ENCODE peak calls at places on chromosomes 3 and 15, in nine cellular contexts. One of them, this sample, is unnamed. For H3K9me3, the result is how much of the 10 kb centered on the place peaks cover.

GRCh38 chr3:140128217-140129137 is 193.5 kb downstream of the CLSTN2 start:
- DNase-seq in psoas muscle: peak
- DNase-seq in AG04450: no peak
- DNase-seq in hepatocyte: peak
- DNase-seq in HCT116: peak
- DNase-seq in Peyer's patch: peak
- DNase-seq in cardiac muscle cell: peak
- DNase-seq in testis: peak
- DNase-seq in transverse colon: peak
- DNase-seq in this sample: peak

GRCh38 chr15:56817266-56817665 is 84.0 kb upstream of the ZNF280D start:
- DNase-seq in hepatocyte: no peak
- DNase-seq in AG04450: no peak
- DNase-seq in HCT116: no peak
- DNase-seq in psoas muscle: no peak
- DNase-seq in testis: no peak
- DNase-seq in cardiac muscle cell: peak
- DNase-seq in Peyer's patch: no peak
- DNase-seq in transverse colon: no peak
- DNase-seq in this sample: no peak

GRCh38 chr3:169390310-169390731 is 273.2 kb downstream of the MECOM start:
- DNase-seq in AG04450: no peak
- DNase-seq in HCT116: no peak
- DNase-seq in Peyer's patch: peak
- DNase-seq in transverse colon: peak
- DNase-seq in testis: no peak
- DNase-seq in psoas muscle: no peak
- DNase-seq in hepatocyte: peak
- DNase-seq in cardiac muscle cell: peak
- DNase-seq in this sample: no peak

GRCh38 chr3:29185706-29186105 is 95.2 kb upstream of the RBMS3 start:
- DNase-seq in cardiac muscle cell: peak
- DNase-seq in transverse colon: no peak
- DNase-seq in HCT116: no peak
- DNase-seq in Peyer's patch: no peak
- DNase-seq in psoas muscle: no peak
- DNase-seq in AG04450: no peak
- DNase-seq in testis: no peak
- DNase-seq in hepatocyte: no peak
- DNase-seq in this sample: no peak

GRCh38 chr15:29064731-29065130 is 179.0 kb downstream of the APBA2 start:
- DNase-seq in transverse colon: no peak
- DNase-seq in psoas muscle: no peak
- DNase-seq in testis: no peak
- DNase-seq in Peyer's patch: no peak
- DNase-seq in cardiac muscle cell: no peak
- DNase-seq in AG04450: no peak
- DNase-seq in HCT116: no peak
- DNase-seq in hepatocyte: no peak
- DNase-seq in this sample: no peak

GRCh38 chr3:55471084-55471483 is 16.0 kb downstream of the WNT5A start:
- DNase-seq in HCT116: no peak
- DNase-seq in transverse colon: no peak
- DNase-seq in AG04450: no peak
- DNase-seq in cardiac muscle cell: no peak
- DNase-seq in hepatocyte: no peak
- DNase-seq in psoas muscle: no peak
- DNase-seq in Peyer's patch: no peak
- DNase-seq in testis: no peak
- DNase-seq in this sample: no peak

GRCh38 chr3:43177092-43177491 is 71.2 kb upstream of the POMGNT2 start:
- DNase-seq in hepatocyte: no peak
- DNase-seq in transverse colon: no peak
- DNase-seq in testis: no peak
- DNase-seq in HCT116: no peak
- DNase-seq in psoas muscle: no peak
- DNase-seq in cardiac muscle cell: no peak
- DNase-seq in Peyer's patch: no peak
- DNase-seq in AG04450: no peak
- DNase-seq in this sample: no peak

GRCh38 chr3:197896421-197896820 is 53.6 kb upstream of the RPL35A start:
- DNase-seq in cardiac muscle cell: no peak
- DNase-seq in Peyer's patch: no peak
- DNase-seq in transverse colon: no peak
- DNase-seq in HCT116: no peak
- DNase-seq in psoas muscle: no peak
- DNase-seq in testis: no peak
- DNase-seq in hepatocyte: no peak
- DNase-seq in AG04450: no peak
- DNase-seq in this sample: no peak

GRCh38 chr15:85690546-85691226 is 104.0 kb downstream of the KLHL25 start:
- DNase-seq in Peyer's patch: no peak
- DNase-seq in HCT116: no peak
- DNase-seq in hepatocyte: no peak
- DNase-seq in testis: no peak
- DNase-seq in cardiac muscle cell: no peak
- DNase-seq in transverse colon: no peak
- DNase-seq in AG04450: no peak
- DNase-seq in psoas muscle: no peak
- DNase-seq in this sample: no peak

GRCh38 chr3:37689645-37690356 is 171.9 kb upstream of the CTDSPL start:
- DNase-seq in transverse colon: no peak
- DNase-seq in hepatocyte: no peak
- DNase-seq in psoas muscle: no peak
- DNase-seq in AG04450: no peak
- DNase-seq in HCT116: no peak
- DNase-seq in cardiac muscle cell: no peak
- DNase-seq in testis: no peak
- DNase-seq in Peyer's patch: no peak
- DNase-seq in this sample: no peak

GRCh38 chr3:133058831-133059230 is 20.6 kb downstream of the TMEM108 start:
- DNase-seq in Peyer's patch: no peak
- DNase-seq in cardiac muscle cell: no peak
- DNase-seq in psoas muscle: no peak
- DNase-seq in hepatocyte: no peak
- DNase-seq in transverse colon: no peak
- DNase-seq in HCT116: no peak
- DNase-seq in testis: no peak
- DNase-seq in AG04450: no peak
- DNase-seq in this sample: no peak

GRCh38 chr3:12984023-12984823 is 89.0 kb downstream of the IQSEC1 start:
- DNase-seq in psoas muscle: peak
- DNase-seq in testis: peak
- DNase-seq in AG04450: no peak
- DNase-seq in hepatocyte: peak
- DNase-seq in Peyer's patch: peak
- DNase-seq in transverse colon: peak
- DNase-seq in cardiac muscle cell: peak
- DNase-seq in HCT116: peak
- DNase-seq in this sample: peak

GRCh38 chr3:50010959-50011358 is 71.0 kb downstream of the RBM6 start:
- DNase-seq in HCT116: no peak
- DNase-seq in hepatocyte: no peak
- DNase-seq in cardiac muscle cell: no peak
- DNase-seq in transverse colon: no peak
- DNase-seq in psoas muscle: no peak
- DNase-seq in Peyer's patch: no peak
- DNase-seq in AG04450: no peak
- DNase-seq in testis: no peak
- DNase-seq in this sample: no peak

GRCh38 chr3:64974401-64974800 is 286.6 kb upstream of the ADAMTS9 start:
- DNase-seq in testis: no peak
- DNase-seq in cardiac muscle cell: no peak
- DNase-seq in AG04450: no peak
- DNase-seq in Peyer's patch: no peak
- DNase-seq in transverse colon: no peak
- DNase-seq in hepatocyte: no peak
- DNase-seq in HCT116: no peak
- DNase-seq in psoas muscle: no peak
- DNase-seq in this sample: no peak

GRCh38 chr15:92970656-92971055 is 70.5 kb downstream of the CHD2 start:
- DNase-seq in transverse colon: no peak
- DNase-seq in cardiac muscle cell: no peak
- DNase-seq in Peyer's patch: no peak
- DNase-seq in psoas muscle: no peak
- DNase-seq in hepatocyte: no peak
- DNase-seq in AG04450: no peak
- DNase-seq in HCT116: no peak
- DNase-seq in testis: no peak
- DNase-seq in this sample: no peak

GRCh38 chr3:86388848-86389247 is 602.1 kb downstream of the VGLL3 start:
- DNase-seq in psoas muscle: no peak
- DNase-seq in transverse colon: no peak
- DNase-seq in AG04450: no peak
- DNase-seq in hepatocyte: no peak
- DNase-seq in HCT116: no peak
- DNase-seq in cardiac muscle cell: no peak
- DNase-seq in Peyer's patch: no peak
- DNase-seq in testis: no peak
- DNase-seq in this sample: peak

GRCh38 chr3:194395767-194396527 is 3.1 kb downstream of the GP5 start:
- DNase-seq in testis: peak
- DNase-seq in cardiac muscle cell: peak
- DNase-seq in AG04450: no peak
- DNase-seq in transverse colon: peak
- DNase-seq in HCT116: no peak
- DNase-seq in Peyer's patch: peak
- DNase-seq in hepatocyte: peak
- DNase-seq in psoas muscle: peak
- DNase-seq in this sample: no peak

GRCh38 chr15:29233566-29233965 is 36.1 kb downstream of the NSMCE3 start:
- DNase-seq in AG04450: no peak
- DNase-seq in HCT116: no peak
- DNase-seq in cardiac muscle cell: no peak
- DNase-seq in psoas muscle: no peak
- DNase-seq in Peyer's patch: no peak
- DNase-seq in testis: no peak
- DNase-seq in transverse colon: no peak
- DNase-seq in hepatocyte: no peak
- DNase-seq in this sample: no peak

GRCh38 chr15:80404719-80405553 is 754 bp downstream of the ARNT2 start:
- DNase-seq in cardiac muscle cell: peak
- DNase-seq in AG04450: no peak
- DNase-seq in hepatocyte: peak
- DNase-seq in psoas muscle: peak
- DNase-seq in transverse colon: no peak
- DNase-seq in testis: peak
- DNase-seq in Peyer's patch: no peak
- DNase-seq in HCT116: no peak
- DNase-seq in this sample: peak

GRCh38 chr3:57176045-57176444 is 10.9 kb upstream of the IL17RD start:
- DNase-seq in psoas muscle: no peak
- DNase-seq in cardiac muscle cell: no peak
- DNase-seq in HCT116: no peak
- DNase-seq in hepatocyte: no peak
- DNase-seq in transverse colon: no peak
- DNase-seq in Peyer's patch: no peak
- DNase-seq in AG04450: no peak
- DNase-seq in testis: no peak
- DNase-seq in this sample: no peak

GRCh38 chr3:57184516-57184915 is 15.3 kb downstream of the HESX1 start:
- DNase-seq in HCT116: no peak
- DNase-seq in hepatocyte: no peak
- DNase-seq in psoas muscle: no peak
- DNase-seq in AG04450: no peak
- DNase-seq in testis: no peak
- DNase-seq in Peyer's patch: no peak
- DNase-seq in cardiac muscle cell: peak
- DNase-seq in transverse colon: no peak
- DNase-seq in this sample: no peak

GRCh38 chr3:57179580-57180410 is 14.6 kb upstream of the IL17RD start:
- DNase-seq in hepatocyte: peak
- DNase-seq in cardiac muscle cell: peak
- DNase-seq in testis: no peak
- DNase-seq in psoas muscle: no peak
- DNase-seq in transverse colon: no peak
- DNase-seq in HCT116: no peak
- DNase-seq in Peyer's patch: no peak
- DNase-seq in AG04450: peak
- DNase-seq in this sample: no peak
- TF ChIP-seq CTCF in hepatocyte: peak
- TF ChIP-seq CTCF in cardiac muscle cell: peak
- TF ChIP-seq CTCF in testis: peak
- TF ChIP-seq CTCF in psoas muscle: peak
- TF ChIP-seq CTCF in transverse colon: peak
- TF ChIP-seq CTCF in HCT116: peak
- TF ChIP-seq CTCF in Peyer's patch: no peak
- TF ChIP-seq CTCF in AG04450: peak
- TF ChIP-seq CTCF in this sample: peak

DNA sequence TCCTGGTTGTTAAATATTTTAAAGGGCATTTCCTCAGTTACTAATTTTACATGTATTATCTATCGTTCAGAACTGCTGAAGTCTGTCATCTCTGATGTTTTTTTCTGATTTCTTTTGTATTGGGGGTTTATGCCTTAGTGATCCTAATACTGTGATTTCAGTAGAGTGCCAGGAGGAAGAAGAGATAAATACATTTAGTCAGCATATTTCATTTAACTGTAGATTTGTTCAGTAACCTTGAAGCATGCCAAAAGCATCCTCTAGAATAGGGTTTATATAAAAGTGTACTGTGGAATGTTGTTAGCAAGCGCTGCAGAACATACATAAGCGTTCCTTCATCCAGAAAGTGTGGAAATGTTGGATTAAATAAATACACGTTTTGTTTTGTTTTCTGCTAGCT is 342.3 kb upstream of the DPPA4 start:
- DNase-seq in psoas muscle: no peak
- DNase-seq in AG04450: no peak
- DNase-seq in hepatocyte: no peak
- DNase-seq in HCT116: no peak
- DNase-seq in testis: no peak
- DNase-seq in transverse colon: no peak
- DNase-seq in cardiac muscle cell: no peak
- DNase-seq in Peyer's patch: no peak
- DNase-seq in this sample: no peak
- H3K9me3 ChIP-seq in psoas muscle: under half
- H3K9me3 ChIP-seq in AG04450: under half
- H3K9me3 ChIP-seq in hepatocyte: under half
- H3K9me3 ChIP-seq in HCT116: under half
- H3K9me3 ChIP-seq in testis: under half
- H3K9me3 ChIP-seq in transverse colon: under half
- H3K9me3 ChIP-seq in cardiac muscle cell: under half
- H3K9me3 ChIP-seq in Peyer's patch: under half
- H3K9me3 ChIP-seq in this sample: under half

GRCh38 chr15:77907824-77908751 is 169.4 kb downstream of the TBC1D2B start:
- DNase-seq in hepatocyte: peak
- DNase-seq in Peyer's patch: peak
- DNase-seq in HCT116: peak
- DNase-seq in psoas muscle: no peak
- DNase-seq in cardiac muscle cell: peak
- DNase-seq in testis: peak
- DNase-seq in transverse colon: peak
- DNase-seq in AG04450: no peak
- DNase-seq in this sample: peak
- TF ChIP-seq CTCF in hepatocyte: no peak
- TF ChIP-seq CTCF in Peyer's patch: no peak
- TF ChIP-seq CTCF in HCT116: peak
- TF ChIP-seq CTCF in psoas muscle: no peak
- TF ChIP-seq CTCF in cardiac muscle cell: peak
- TF ChIP-seq CTCF in testis: peak
- TF ChIP-seq CTCF in transverse colon: peak
- TF ChIP-seq CTCF in AG04450: peak
- TF ChIP-seq CTCF in this sample: peak

GRCh38 chr15:51424780-51425179 is 83.3 kb downstream of the GLDN start:
- DNase-seq in HCT116: peak
- DNase-seq in hepatocyte: no peak
- DNase-seq in psoas muscle: no peak
- DNase-seq in testis: no peak
- DNase-seq in transverse colon: no peak
- DNase-seq in AG04450: no peak
- DNase-seq in Peyer's patch: no peak
- DNase-seq in cardiac muscle cell: no peak
- DNase-seq in this sample: no peak

GRCh38 chr15:51425517-51426033 is 84.1 kb downstream of the GLDN start:
- DNase-seq in cardiac muscle cell: no peak
- DNase-seq in hepatocyte: no peak
- DNase-seq in testis: no peak
- DNase-seq in transverse colon: no peak
- DNase-seq in AG04450: no peak
- DNase-seq in psoas muscle: no peak
- DNase-seq in Peyer's patch: no peak
- DNase-seq in HCT116: no peak
- DNase-seq in this sample: no peak
- H3K9me3 ChIP-seq in cardiac muscle cell: under half
- H3K9me3 ChIP-seq in hepatocyte: under half
- H3K9me3 ChIP-seq in testis: under half
- H3K9me3 ChIP-seq in transverse colon: under half
- H3K9me3 ChIP-seq in AG04450: under half
- H3K9me3 ChIP-seq in psoas muscle: under half
- H3K9me3 ChIP-seq in Peyer's patch: under half
- H3K9me3 ChIP-seq in HCT116: under half
- H3K9me3 ChIP-seq in this sample: under half